ENCODE peak calls at places on chromosomes 2 and 18, in nine cellular contexts. I is sigmoid colon, Z is GM12878, N is endothelial cell of umbilical vein, K is prostate gland, D is transverse colon, Y is suprapubic skin, T is spleen, J is stomach. B is an unnamed sample.

GRCh38 chr2:26805241-26805676 is 19.4 kb downstream of the CENPA start:
- DNase-seq in D (no peak), N (no peak), Y (no peak), J (no peak), T (no peak), I (no peak), K (no peak), Z (no peak), B (no peak)

GRCh38 chr2:104848526-104848925 is 5.4 kb upstream of the POU3F3 start:
- DNase-seq in K (no peak), D (no peak), N (no peak), J (no peak), Z (peak; percentile 1), Y (no peak), T (no peak), I (no peak), B (no peak)

GRCh38 chr2:216636570-216637450 is 3.6 kb downstream of the IGFBP2 start:
- DNase-seq in T (no peak), J (peak; percentile 84), Y (no peak), Z (no peak), I (no peak), K (peak; percentile 52), D (peak; percentile 90), N (peak; percentile 44), B (no peak)

GRCh38 chr2:15448242-15448839 is 112.8 kb downstream of the NBAS start:
- DNase-seq in N (no peak), D (no peak), T (no peak), K (no peak), Z (no peak), Y (no peak), J (no peak), I (no peak), B (no peak)

GRCh38 chr18:7926526-7926925 is 359.4 kb downstream of the PTPRM start:
- DNase-seq in Y (no peak), I (no peak), N (peak; percentile 51), D (no peak), T (no peak), J (peak; percentile 40), K (no peak), Z (no peak), B (no peak)

GRCh38 chr2:99662761-99663341 is 173.0 kb upstream of the REV1 start:
- DNase-seq in Z (no peak), I (no peak), N (no peak), K (peak; percentile 65), Y (no peak), D (no peak), J (no peak), T (no peak), B (no peak)

GRCh38 chr18:22314001-22314400 is 103.7 kb downstream of the CTAGE1 start:
- DNase-seq in K (no peak), N (no peak), I (no peak), Z (no peak), Y (no peak), J (no peak), T (no peak), D (no peak), B (no peak)

GRCh38 chr2:235220331-235220730 is 268.5 kb downstream of the SH3BP4 start:
- DNase-seq in K (no peak), J (no peak), D (no peak), N (no peak), T (no peak), I (no peak), Z (no peak), Y (no peak), B (no peak)

GRCh38 chr2:197915548-197916265 is 111.3 kb downstream of the PLCL1 start:
- DNase-seq in I (no peak), T (no peak), J (no peak), Z (no peak), K (no peak), N (no peak), D (no peak), Y (no peak), B (no peak)

GRCh38 chr2:231786177-231786916 is at the start of gene COPS7B:
- DNase-seq in T (peak; percentile 97), J (peak; percentile 83), K (peak; percentile 53), D (peak; percentile 79), N (peak; percentile 85), Y (peak; percentile 83), I (peak; percentile 86), Z (peak; percentile 35), B (peak; percentile 84)
- TF ChIP-seq POLR2A in T (no peak), J (no peak), K (peak; percentile 23), D (no peak), N (peak; percentile 69), Y (no peak), I (no peak), Z (peak; percentile 78), B (peak; percentile 48)

GRCh38 chr18:59800897-59801296 is 98.9 kb upstream of the PMAIP1 start:
- DNase-seq in T (no peak), Y (no peak), J (no peak), I (no peak), K (no peak), N (no peak), D (no peak), Z (no peak), B (no peak)

GRCh38 chr18:59799383-59800015 is 100.3 kb upstream of the PMAIP1 start:
- DNase-seq in T (no peak), Y (no peak), Z (no peak), K (no peak), I (no peak), D (no peak), N (no peak), J (no peak), B (no peak)

GRCh38 chr18:59801576-59801975 is 98.2 kb upstream of the PMAIP1 start:
- DNase-seq in I (no peak), T (no peak), D (no peak), Y (no peak), K (no peak), J (no peak), N (no peak), Z (no peak), B (no peak)

DNA sequence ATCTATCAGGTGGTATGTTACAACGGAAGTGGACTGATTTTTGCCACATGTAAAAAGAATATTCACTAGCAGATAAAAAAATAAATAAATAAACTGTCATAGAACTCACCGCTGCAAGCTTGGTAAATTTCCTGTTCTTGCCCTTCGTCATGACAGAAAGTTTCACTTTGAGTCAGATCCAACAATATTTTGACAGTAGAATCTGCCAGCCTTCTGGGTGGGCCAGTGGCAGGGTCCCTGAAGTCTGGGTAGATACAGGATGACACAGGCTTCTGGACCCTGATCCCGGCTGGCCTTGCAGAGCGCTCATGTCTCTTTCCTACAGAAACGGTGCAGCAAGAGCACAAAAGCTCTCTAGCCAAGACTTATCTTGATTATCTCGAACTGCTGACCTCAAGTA is 97.8 kb upstream of the PMAIP1 start:
- DNase-seq in T (no peak), Z (peak; percentile 13), J (no peak), I (no peak), K (no peak), Y (no peak), N (no peak), D (no peak), B (peak; percentile 10)
- TF ChIP-seq POLR2AphosphoS5 in T (no peak), Z (no peak), J (no peak), I (no peak), K (no peak), Y (no peak), N (no peak), D (no peak), B (no peak)

GRCh38 chr2:28391564-28392296 is 928 bp upstream of the FOSL2 start:
- DNase-seq in Y (peak; percentile 98), D (peak; percentile 98), J (peak; percentile 93), I (peak; percentile 98), N (peak; percentile 78), T (peak; percentile 94), Z (no peak), K (peak; percentile 95), B (peak; percentile 42)

GRCh38 chr2:28393115-28393836 is 618 bp downstream of the FOSL2 start:
- DNase-seq in Y (no peak), K (peak; percentile 58), T (peak; percentile 90), N (peak; percentile 56), I (peak; percentile 84), J (peak; percentile 69), Z (no peak), D (peak; percentile 60), B (peak; percentile 38)

GRCh38 chr2:28394331-28394877 is 1.7 kb downstream of the FOSL2 start:
- DNase-seq in I (peak; percentile 91), K (peak; percentile 90), Z (no peak), N (peak; percentile 63), Y (no peak), D (peak; percentile 69), J (peak; percentile 62), T (peak; percentile 84), B (no peak)

GRCh38 chr2:28390857-28391563 is 1.6 kb upstream of the FOSL2 start:
- DNase-seq in N (peak; percentile 89), I (peak; percentile 96), J (peak; percentile 81), Y (peak; percentile 95), K (peak; percentile 80), Z (no peak), T (peak; percentile 91), D (peak; percentile 88), B (no peak)

GRCh38 chr2:28392297-28393114 is at the start of gene FOSL2:
- DNase-seq in N (peak; percentile 100), Z (peak; percentile 87), Y (peak; percentile 97), J (peak; percentile 96), D (peak; percentile 97), I (peak; percentile 99), K (peak; percentile 98), T (peak; percentile 97), B (peak; percentile 86)
- TF ChIP-seq POLR2A in N (peak; percentile 90), Z (peak; percentile 93), Y (peak; percentile 90), J (no peak), D (peak; percentile 100), I (peak; percentile 99), K (peak; percentile 99), T (peak; percentile 86), B (peak; percentile 69)

DNA sequence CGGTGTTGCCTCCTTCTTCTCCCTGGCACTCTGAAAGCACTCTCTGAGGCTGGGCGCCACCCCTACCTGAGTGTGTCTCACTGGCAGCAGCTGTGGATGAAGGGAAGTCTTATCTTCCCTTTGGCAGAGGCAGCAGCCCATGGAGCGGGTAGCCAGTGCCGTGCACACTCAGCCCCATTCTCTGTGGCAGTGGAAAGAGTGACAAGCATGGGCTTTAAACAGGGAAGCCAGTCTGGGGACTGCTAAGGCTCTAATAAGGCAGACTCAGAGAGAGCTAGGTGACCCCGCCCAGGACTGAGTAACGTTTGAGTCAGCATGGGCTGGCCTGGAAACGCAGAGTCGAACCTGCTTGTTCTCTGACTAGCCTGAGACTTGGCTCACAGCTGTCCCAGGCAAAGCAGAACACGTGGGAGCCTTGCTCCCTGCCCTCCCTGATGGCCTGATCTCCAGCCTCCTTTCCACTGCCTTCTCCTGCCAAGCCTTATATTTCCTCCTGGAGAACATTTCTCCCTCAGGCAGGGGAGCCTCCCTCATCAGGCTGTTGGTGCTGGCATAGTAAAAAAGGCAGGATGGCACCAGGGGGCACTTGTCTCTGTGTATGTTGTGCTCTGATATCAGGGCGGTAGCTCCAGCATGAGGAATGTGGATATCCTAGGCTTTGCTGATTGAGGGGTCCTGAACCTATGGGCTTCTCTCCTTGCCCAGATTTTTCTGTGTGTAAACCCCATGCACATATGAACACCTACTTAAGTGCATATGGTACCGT is 93.9 kb upstream of the LGALSL start:
- DNase-seq in I (peak; percentile 90), Z (no peak), K (peak; percentile 78), D (peak; percentile 84), Y (peak; percentile 90), J (peak; percentile 86), T (no peak), N (peak; percentile 80), B (peak; percentile 37)
- TF ChIP-seq POLR2AphosphoS5 in I (peak; percentile 44), Z (no peak), K (peak; percentile 62), D (peak; percentile 49), Y (no peak), J (no peak), T (no peak), N (no peak), B (no peak)

B was measured in GM12891.